ENCODE peak calls at places on chromosomes 16 and 17, in five cellular contexts. One of them, this sample, is unnamed.
A peak's percentile ranks its signal among the peaks of the same experiment; 100 is the strongest.

GRCh38 chr17:80679816-80680215 is 135.2 kb downstream of the RPTOR start:
- DNase-seq in stomach: no peak
- DNase-seq in fibroblast of lung: no peak
- DNase-seq in nephron progenitor cell: no peak
- DNase-seq in HL-60: no peak
- DNase-seq in this sample: no peak

GRCh38 chr16:22660441-22661160 is 149.9 kb downstream of the NPIPB5 start:
- DNase-seq in stomach: no peak
- DNase-seq in fibroblast of lung: no peak
- DNase-seq in nephron progenitor cell: no peak
- DNase-seq in HL-60: no peak
- DNase-seq in this sample: no peak

GRCh38 chr17:66487933-66488572 is 185.6 kb downstream of the PRKCA start:
- DNase-seq in stomach: no peak
- DNase-seq in fibroblast of lung: no peak
- DNase-seq in nephron progenitor cell: no peak
- DNase-seq in HL-60: no peak
- DNase-seq in this sample: no peak

GRCh38 chr17:73390221-73390620 is 78.4 kb upstream of the CDC42EP4 start:
- DNase-seq in stomach: no peak
- DNase-seq in fibroblast of lung: no peak
- DNase-seq in nephron progenitor cell: no peak
- DNase-seq in HL-60: no peak
- DNase-seq in this sample: no peak

GRCh38 chr17:30226878-30227277 is 8.6 kb downstream of the SLC6A4 start:
- DNase-seq in stomach: no peak
- DNase-seq in fibroblast of lung: no peak
- DNase-seq in nephron progenitor cell: no peak
- DNase-seq in HL-60: no peak
- DNase-seq in this sample: no peak

GRCh38 chr16:82758904-82759303 is 132.1 kb downstream of the CDH13 start:
- DNase-seq in stomach: no peak
- DNase-seq in fibroblast of lung: no peak
- DNase-seq in nephron progenitor cell: no peak
- DNase-seq in HL-60: no peak
- DNase-seq in this sample: no peak

GRCh38 chr17:19369846-19370492 is 7.4 kb upstream of the B9D1 start:
- DNase-seq in stomach: no peak
- DNase-seq in fibroblast of lung: no peak
- DNase-seq in nephron progenitor cell: no peak
- DNase-seq in HL-60: no peak
- DNase-seq in this sample: no peak

GRCh38 chr16:15961060-15961511 is 11.7 kb downstream of the ABCC1 start:
- DNase-seq in stomach: no peak
- DNase-seq in fibroblast of lung: peak; percentile 47
- DNase-seq in nephron progenitor cell: no peak
- DNase-seq in HL-60: no peak
- DNase-seq in this sample: no peak

GRCh38 chr16:86363836-86364618 is 146.3 kb upstream of the FOXF1 start:
- DNase-seq in stomach: no peak
- DNase-seq in fibroblast of lung: no peak
- DNase-seq in nephron progenitor cell: peak; percentile 40
- DNase-seq in HL-60: no peak
- DNase-seq in this sample: no peak

GRCh38 chr17:33657181-33657580 is 364.1 kb upstream of the ASIC2 start:
- DNase-seq in stomach: no peak
- DNase-seq in fibroblast of lung: no peak
- DNase-seq in nephron progenitor cell: no peak
- DNase-seq in HL-60: no peak
- DNase-seq in this sample: no peak

GRCh38 chr16:70715113-70715711 is 29.4 kb upstream of the MTSS2 start:
- DNase-seq in stomach: peak; percentile 41
- DNase-seq in fibroblast of lung: peak; percentile 99
- DNase-seq in nephron progenitor cell: peak; percentile 60
- DNase-seq in HL-60: no peak
- DNase-seq in this sample: no peak

GRCh38 chr17:43774304-43775250 is 4.2 kb downstream of the DUSP3 start:
- DNase-seq in stomach: no peak
- DNase-seq in fibroblast of lung: no peak
- DNase-seq in nephron progenitor cell: no peak
- DNase-seq in HL-60: no peak
- DNase-seq in this sample: no peak

DNA sequence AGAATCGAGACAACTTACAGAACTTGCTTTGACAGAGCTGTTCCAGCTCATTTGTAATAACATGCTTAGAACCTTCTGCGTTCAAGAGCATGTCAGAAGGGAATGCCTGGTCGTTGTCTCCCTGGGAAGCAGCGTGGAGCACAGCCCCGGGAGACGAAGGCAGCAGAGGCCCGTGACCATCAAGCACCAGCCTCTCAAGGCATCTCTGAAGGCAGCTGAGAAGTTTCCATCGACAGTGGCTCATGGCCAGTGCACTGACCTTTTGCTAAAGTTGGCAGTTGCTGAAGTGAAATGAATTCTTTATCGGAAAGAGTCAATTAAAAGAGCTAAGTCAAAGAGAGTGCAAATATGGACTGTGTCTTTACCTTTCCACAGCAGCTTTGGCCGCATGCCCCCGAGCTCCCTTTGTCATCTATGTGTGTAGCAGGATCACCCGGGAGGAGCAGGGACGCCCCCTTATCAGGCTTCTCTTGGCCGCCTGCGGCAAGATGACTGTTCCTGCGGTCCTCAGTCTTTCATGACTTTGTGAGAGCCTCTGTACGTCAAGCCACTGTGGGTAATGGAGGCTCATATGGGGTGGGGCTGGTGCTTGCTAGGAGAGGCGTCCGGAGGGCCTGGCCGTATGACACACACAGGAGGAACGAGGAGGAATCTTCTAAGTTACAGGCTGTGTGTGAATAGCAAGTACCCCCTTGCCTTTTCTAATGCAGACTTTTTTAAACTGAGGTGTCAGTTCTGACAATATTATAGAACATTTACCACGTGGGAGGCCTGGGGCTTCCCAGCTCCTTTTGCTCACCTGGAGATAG is 54.2 kb downstream of the LDHD start:
- DNase-seq in stomach: peak; percentile 96
- DNase-seq in fibroblast of lung: peak; percentile 81
- DNase-seq in nephron progenitor cell: no peak
- DNase-seq in HL-60: no peak
- DNase-seq in this sample: no peak
- TF ChIP-seq CTCF in stomach: no peak
- TF ChIP-seq CTCF in fibroblast of lung: no peak
- TF ChIP-seq CTCF in nephron progenitor cell: no peak
- TF ChIP-seq CTCF in HL-60: no peak
- TF ChIP-seq CTCF in this sample: no peak

GRCh38 chr17:49618112-49618611 is 42.5 kb downstream of the NXPH3 start:
- DNase-seq in stomach: no peak
- DNase-seq in fibroblast of lung: no peak
- DNase-seq in nephron progenitor cell: no peak
- DNase-seq in HL-60: no peak
- DNase-seq in this sample: no peak

GRCh38 chr17:49610883-49611584 is 35.4 kb downstream of the NXPH3 start:
- DNase-seq in stomach: no peak
- DNase-seq in fibroblast of lung: no peak
- DNase-seq in nephron progenitor cell: no peak
- DNase-seq in HL-60: no peak
- DNase-seq in this sample: no peak

GRCh38 chr17:49612721-49613120 is 37.0 kb downstream of the NXPH3 start:
- DNase-seq in stomach: no peak
- DNase-seq in fibroblast of lung: no peak
- DNase-seq in nephron progenitor cell: no peak
- DNase-seq in HL-60: no peak
- DNase-seq in this sample: no peak

GRCh38 chr17:49616546-49617205 is 41.0 kb downstream of the NXPH3 start:
- DNase-seq in stomach: peak; percentile 52
- DNase-seq in fibroblast of lung: peak; percentile 93
- DNase-seq in nephron progenitor cell: no peak
- DNase-seq in HL-60: no peak
- DNase-seq in this sample: no peak

GRCh38 chr17:49616086-49616485 is 40.4 kb downstream of the NXPH3 start:
- DNase-seq in stomach: no peak
- DNase-seq in fibroblast of lung: no peak
- DNase-seq in nephron progenitor cell: no peak
- DNase-seq in HL-60: no peak
- DNase-seq in this sample: no peak
- TF ChIP-seq CTCF in stomach: no peak
- TF ChIP-seq CTCF in fibroblast of lung: peak; percentile 18
- TF ChIP-seq CTCF in nephron progenitor cell: no peak
- TF ChIP-seq CTCF in HL-60: no peak
- TF ChIP-seq CTCF in this sample: peak; percentile 11

DNA sequence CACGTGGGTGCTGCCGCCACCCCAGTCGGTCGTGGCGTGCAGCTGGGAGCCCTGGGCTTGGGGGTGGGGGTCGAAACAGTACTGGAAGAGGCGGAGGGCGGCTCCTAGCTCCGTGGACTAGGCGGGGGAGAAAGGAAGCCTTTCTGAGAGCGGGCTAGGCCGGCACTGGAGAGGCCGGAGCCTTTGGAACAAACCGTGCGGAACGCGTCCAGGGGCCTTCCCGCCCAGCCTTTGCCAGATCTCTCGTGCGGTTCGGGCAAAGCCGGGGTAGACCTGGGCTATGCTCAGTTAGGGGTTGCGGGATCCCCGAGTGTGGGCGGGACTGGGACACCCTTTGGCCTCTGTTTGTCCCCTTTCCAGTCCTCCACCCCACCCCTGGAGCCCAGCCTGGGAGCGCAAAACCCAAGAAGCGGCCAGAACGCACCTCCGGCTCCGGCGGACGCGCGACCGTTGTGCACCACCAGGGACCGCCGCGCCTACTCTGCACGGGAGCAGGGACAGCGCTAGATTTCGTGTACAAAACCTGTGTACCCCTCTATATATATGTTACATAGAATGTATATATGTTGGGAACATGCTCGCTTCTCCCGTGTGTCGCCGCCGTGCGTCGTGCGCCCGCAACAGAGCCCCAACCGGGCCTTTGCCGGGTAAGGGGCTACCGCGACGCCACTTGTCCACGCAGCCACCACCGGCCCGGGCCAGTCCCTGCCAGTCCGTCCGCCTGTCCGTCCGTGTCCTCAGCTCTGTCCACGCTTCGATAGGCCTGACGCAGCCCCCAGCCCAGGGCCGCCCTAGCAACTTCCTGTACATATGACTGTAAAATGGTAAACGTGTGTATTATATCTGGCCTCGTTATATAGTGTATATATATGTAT is 26.2 kb downstream of the SREBF1 start:
- DNase-seq in stomach: no peak
- DNase-seq in fibroblast of lung: peak; percentile 52
- DNase-seq in nephron progenitor cell: peak; percentile 74
- DNase-seq in HL-60: no peak
- DNase-seq in this sample: no peak
- TF ChIP-seq CTCF in stomach: no peak
- TF ChIP-seq CTCF in fibroblast of lung: no peak
- TF ChIP-seq CTCF in nephron progenitor cell: no peak
- TF ChIP-seq CTCF in HL-60: no peak
- TF ChIP-seq CTCF in this sample: no peak

GRCh38 chr16:57167951-57168350 is 17.9 kb downstream of the PSME3IP1 start:
- DNase-seq in stomach: no peak
- DNase-seq in fibroblast of lung: peak; percentile 87
- DNase-seq in nephron progenitor cell: no peak
- DNase-seq in HL-60: peak; percentile 52
- DNase-seq in this sample: no peak
- TF ChIP-seq CTCF in stomach: no peak
- TF ChIP-seq CTCF in fibroblast of lung: peak; percentile 71
- TF ChIP-seq CTCF in nephron progenitor cell: peak; percentile 56
- TF ChIP-seq CTCF in HL-60: peak; percentile 58
- TF ChIP-seq CTCF in this sample: peak; percentile 45

GRCh38 chr16:25064967-25065366 is 46.6 kb upstream of the LCMT1 start:
- DNase-seq in stomach: no peak
- DNase-seq in fibroblast of lung: peak; percentile 6
- DNase-seq in nephron progenitor cell: no peak
- DNase-seq in HL-60: no peak
- DNase-seq in this sample: no peak

GRCh38 chr16:25063865-25064264 is 47.7 kb upstream of the LCMT1 start:
- DNase-seq in stomach: no peak
- DNase-seq in fibroblast of lung: no peak
- DNase-seq in nephron progenitor cell: no peak
- DNase-seq in HL-60: no peak
- DNase-seq in this sample: no peak

GRCh38 chr16:25066426-25066746 is 45.2 kb upstream of the LCMT1 start:
- DNase-seq in stomach: no peak
- DNase-seq in fibroblast of lung: no peak
- DNase-seq in nephron progenitor cell: no peak
- DNase-seq in HL-60: no peak
- DNase-seq in this sample: no peak

GRCh38 chr16:25066747-25067631 is 44.6 kb upstream of the LCMT1 start:
- DNase-seq in stomach: peak; percentile 87
- DNase-seq in fibroblast of lung: peak; percentile 65
- DNase-seq in nephron progenitor cell: peak; percentile 92
- DNase-seq in HL-60: peak; percentile 61
- DNase-seq in this sample: peak; percentile 77

GRCh38 chr16:25065899-25066298 is 45.6 kb upstream of the LCMT1 start:
- DNase-seq in stomach: no peak
- DNase-seq in fibroblast of lung: no peak
- DNase-seq in nephron progenitor cell: no peak
- DNase-seq in HL-60: no peak
- DNase-seq in this sample: no peak
- TF ChIP-seq CTCF in stomach: no peak
- TF ChIP-seq CTCF in fibroblast of lung: no peak
- TF ChIP-seq CTCF in nephron progenitor cell: no peak
- TF ChIP-seq CTCF in HL-60: no peak
- TF ChIP-seq CTCF in this sample: no peak

GRCh38 chr16:66562409-66562808 is 3.8 kb upstream of the CMTM1 start:
- DNase-seq in stomach: no peak
- DNase-seq in fibroblast of lung: no peak
- DNase-seq in nephron progenitor cell: no peak
- DNase-seq in HL-60: no peak
- DNase-seq in this sample: no peak
- TF ChIP-seq CTCF in stomach: no peak
- TF ChIP-seq CTCF in fibroblast of lung: no peak
- TF ChIP-seq CTCF in nephron progenitor cell: no peak
- TF ChIP-seq CTCF in HL-60: no peak
- TF ChIP-seq CTCF in this sample: no peak

GRCh38 chr16:12815361-12815760 is 11.7 kb upstream of the CPPED1 start:
- DNase-seq in stomach: no peak
- DNase-seq in fibroblast of lung: no peak
- DNase-seq in nephron progenitor cell: no peak
- DNase-seq in HL-60: no peak
- DNase-seq in this sample: no peak
- TF ChIP-seq CTCF in stomach: no peak
- TF ChIP-seq CTCF in fibroblast of lung: no peak
- TF ChIP-seq CTCF in nephron progenitor cell: no peak
- TF ChIP-seq CTCF in HL-60: no peak
- TF ChIP-seq CTCF in this sample: no peak

DNA sequence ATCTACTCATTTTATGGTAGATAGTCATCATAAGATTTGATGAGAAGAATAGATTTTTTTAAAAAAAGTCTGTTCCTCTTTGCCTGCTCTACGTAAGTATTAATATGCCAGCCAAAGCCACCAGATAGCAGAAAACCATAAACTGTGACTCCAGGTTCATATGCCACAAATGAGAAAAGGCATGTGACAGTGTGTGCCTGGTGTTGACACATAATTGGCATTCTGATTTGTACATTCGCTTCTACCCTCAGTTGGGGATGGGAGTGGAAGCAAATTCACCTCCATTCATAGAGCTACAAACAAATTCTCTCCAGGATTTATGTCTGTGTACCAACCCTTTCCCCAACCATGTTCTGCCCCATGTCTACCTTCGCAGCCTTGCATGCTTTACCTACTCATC is 391.6 kb downstream of the PMP22 start:
- DNase-seq in stomach: no peak
- DNase-seq in fibroblast of lung: no peak
- DNase-seq in nephron progenitor cell: no peak
- DNase-seq in HL-60: no peak
- DNase-seq in this sample: no peak
- TF ChIP-seq CTCF in stomach: no peak
- TF ChIP-seq CTCF in fibroblast of lung: no peak
- TF ChIP-seq CTCF in nephron progenitor cell: no peak
- TF ChIP-seq CTCF in HL-60: no peak
- TF ChIP-seq CTCF in this sample: no peak

This sample was measured in progenitor cell of endocrine pancreas.